ENCODE peak calls at places on chromosome 9, in eight cellular contexts. R is NCI-H187 treated with DMSO at 0.1 percent for 48 hours; N is mucosa of gallbladder; X is NCI-H1436; F is activated CD4-positive, alpha-beta T cell treated with anti-CD3 and anti-CD28 coated beads, Interleukin-2, amount 10 ng/mL, durations not matched to agents 7 days and 5 days; B is GM13976; A is GM06990; I is anterior cingulate cortex. G is an unnamed sample.

GRCh38 chr9:83440641-83441040 is 97.6 kb downstream of the FRMD3 start:
- DNase-seq in R (no peak), N (no peak), X (no peak), F (no peak), B (no peak), A (no peak), I (no peak), G (no peak)

GRCh38 chr9:82799300-82799699 is 263.6 kb downstream of the RASEF start:
- DNase-seq in R (no peak), N (no peak), X (no peak), F (no peak), B (no peak), A (no peak), I (no peak), G (no peak)

GRCh38 chr9:83749706-83750105 is 41.9 kb upstream of the UBQLN1 start:
- DNase-seq in R (no peak), N (no peak), X (no peak), F (no peak), B (no peak), A (no peak), I (no peak), G (no peak)

GRCh38 chr9:126883636-126884035 is 23.2 kb downstream of the ZBTB34 start:
- DNase-seq in R (no peak), N (peak; percentile 36), X (no peak), F (no peak), B (no peak), A (no peak), I (no peak), G (no peak)

GRCh38 chr9:98627291-98627690 is 81.4 kb downstream of the GABBR2 start:
- DNase-seq in R (no peak), N (no peak), X (no peak), F (no peak), B (no peak), A (no peak), I (no peak), G (no peak)

GRCh38 chr9:79686381-79687130 is 114.8 kb downstream of the TLE4 start:
- DNase-seq in R (no peak), N (no peak), X (no peak), F (no peak), B (no peak), A (no peak), I (no peak), G (no peak)

GRCh38 chr9:98225015-98225442 is 30.4 kb downstream of the TBC1D2 start:
- DNase-seq in R (no peak), N (no peak), X (no peak), F (no peak), B (no peak), A (no peak), I (no peak), G (no peak)

GRCh38 chr9:91131433-91131839 is 230.3 kb downstream of the AUH start:
- DNase-seq in R (no peak), N (peak; percentile 56), X (no peak), F (peak; percentile 82), B (no peak), A (no peak), I (no peak), G (no peak)

GRCh38 chr9:108400267-108400666 is 455.5 kb downstream of the ACTL7B start:
- DNase-seq in R (no peak), N (no peak), X (no peak), F (no peak), B (no peak), A (no peak), I (no peak), G (no peak)

GRCh38 chr9:88991066-88992030 is at the start of gene S1PR3:
- DNase-seq in R (no peak), N (peak; percentile 39), X (no peak), F (peak; percentile 16), B (no peak), A (no peak), I (no peak), G (peak; percentile 94)

GRCh38 chr9:130129425-130130061 is 42.7 kb upstream of the NCS1 start:
- DNase-seq in R (no peak), N (peak; percentile 31), X (no peak), F (peak; percentile 13), B (no peak), A (peak; percentile 34), I (no peak), G (no peak)

GRCh38 chr9:32918628-32919027 is 82.8 kb downstream of the APTX start:
- DNase-seq in R (no peak), N (no peak), X (no peak), F (no peak), B (no peak), A (no peak), I (no peak), G (no peak)

GRCh38 chr9:107044872-107045271 is 181.9 kb downstream of the ZNF462 start:
- DNase-seq in R (no peak), N (no peak), X (peak; percentile 12), F (no peak), B (no peak), A (no peak), I (no peak), G (no peak)

GRCh38 chr9:100206899-100207298 is 107.9 kb downstream of the INVS start:
- DNase-seq in R (no peak), N (no peak), X (no peak), F (no peak), B (no peak), A (no peak), I (no peak), G (no peak)

GRCh38 chr9:105419981-105420597 is 27.7 kb upstream of the FSD1L start:
- DNase-seq in R (no peak), N (no peak), X (no peak), F (no peak), B (no peak), A (no peak), I (no peak), G (no peak)

GRCh38 chr9:124327488-124327887 is 69.7 kb downstream of the NEK6 start:
- DNase-seq in R (no peak), N (no peak), X (no peak), F (no peak), B (no peak), A (no peak), I (no peak), G (no peak)

GRCh38 chr9:107635803-107636174 is 146.2 kb upstream of the KLF4 start:
- DNase-seq in R (no peak), N (no peak), X (no peak), F (no peak), B (no peak), A (no peak), I (no peak), G (no peak)

GRCh38 chr9:19405771-19406170 is 3.0 kb upstream of the ACER2 start:
- DNase-seq in R (no peak), N (no peak), X (no peak), F (no peak), B (no peak), A (no peak), I (no peak), G (no peak)

GRCh38 chr9:83707518-83707767 is 315 bp downstream of the UBQLN1 start:
- DNase-seq in R (no peak), N (no peak), X (no peak), F (no peak), B (no peak), A (no peak), I (no peak), G (no peak)

GRCh38 chr9:124950050-124950718 is 9.3 kb upstream of the GOLGA1 start:
- DNase-seq in R (no peak), N (no peak), X (no peak), F (no peak), B (peak; percentile 41), A (no peak), I (no peak), G (no peak)

GRCh38 chr9:131610231-131610761 is 65.0 kb downstream of the PRRT1B start:
- DNase-seq in R (no peak), N (no peak), X (no peak), F (no peak), B (no peak), A (no peak), I (no peak), G (no peak)

GRCh38 chr9:92242115-92242778 is 51.2 kb downstream of the IARS1 start:
- DNase-seq in R (no peak), N (no peak), X (no peak), F (no peak), B (no peak), A (no peak), I (no peak), G (peak; percentile 44)

GRCh38 chr9:113906411-113907110 is 30.5 kb downstream of the ZNF618 start:
- DNase-seq in R (no peak), N (no peak), X (no peak), F (no peak), B (no peak), A (no peak), I (no peak), G (no peak)

GRCh38 chr9:27117489-27118135 is 8.6 kb downstream of the TEK start:
- DNase-seq in R (no peak), N (peak; percentile 81), X (no peak), F (no peak), B (no peak), A (no peak), I (no peak), G (no peak)

GRCh38 chr9:33620738-33621439 is 96.8 kb downstream of the ANKRD18B start:
- DNase-seq in R (peak; percentile 36), N (no peak), X (no peak), F (no peak), B (no peak), A (no peak), I (no peak), G (no peak)

GRCh38 chr9:20028192-20028848 is 239.5 kb upstream of the SLC24A2 start:
- DNase-seq in R (no peak), N (no peak), X (no peak), F (no peak), B (no peak), A (no peak), I (no peak), G (no peak)

GRCh38 chr9:87818308-87818707 is 64.4 kb upstream of the SPATA31E1 start:
- DNase-seq in R (no peak), N (no peak), X (no peak), F (no peak), B (no peak), A (no peak), I (no peak), G (no peak)

GRCh38 chr9:14301582-14301981 is 12.4 kb downstream of the NFIB start:
- DNase-seq in R (no peak), N (no peak), X (no peak), F (no peak), B (no peak), A (no peak), I (no peak), G (no peak)

GRCh38 chr9:90883661-90884060 is 82.0 kb downstream of the SYK start:
- DNase-seq in R (no peak), N (no peak), X (no peak), F (no peak), B (no peak), A (no peak), I (no peak), G (no peak)

GRCh38 chr9:136013116-136013515 is 51.9 kb upstream of the UBAC1 start:
- DNase-seq in R (no peak), N (no peak), X (no peak), F (no peak), B (no peak), A (no peak), I (no peak), G (no peak)

GRCh38 chr9:134503301-134504105 is 138.1 kb upstream of the COL5A1 start:
- DNase-seq in R (no peak), N (no peak), X (no peak), F (no peak), B (no peak), A (no peak), I (no peak), G (no peak)

GRCh38 chr9:123418506-123418905 is 62.5 kb downstream of the CRB2 start:
- DNase-seq in R (no peak), N (no peak), X (no peak), F (no peak), B (no peak), A (no peak), I (no peak), G (no peak)

GRCh38 chr9:133129001-133129799 is 8.2 kb upstream of the RALGDS start:
- DNase-seq in R (no peak), N (no peak), X (no peak), F (no peak), B (no peak), A (no peak), I (no peak), G (peak; percentile 61)

G was measured in SK-N-SH.